ENCODE peak calls at places on chromosomes 3 and 15, in four cellular contexts. M, F, I and S are unnamed samples.

GRCh38 chr3:46865034-46865507 is 1.8 kb upstream of the MYL3 start:
- DNase-seq in I (no peak), M (peak), F (peak), S (peak)

GRCh38 chr3:165192610-165193192 is 3.5 kb downstream of the SLITRK3 start:
- DNase-seq in I (no peak), F (peak), M (no peak), S (no peak)

GRCh38 chr3:153137626-153138025 is 24.4 kb upstream of the RAP2B start:
- DNase-seq in F (no peak), I (no peak), M (no peak), S (no peak)

GRCh38 chr15:89090791-89091666 is 2.8 kb downstream of the ABHD2 start:
- DNase-seq in F (peak), I (no peak), M (peak), S (peak)

GRCh38 chr3:13894096-13894811 is 14.4 kb upstream of the WNT7A start:
- DNase-seq in I (no peak), M (no peak), F (no peak), S (no peak)

GRCh38 chr3:42746455-42747450 is 26.3 kb downstream of the CCDC13 start:
- DNase-seq in I (no peak), F (no peak), M (no peak), S (no peak)

GRCh38 chr15:38885477-38885952 is 320.9 kb upstream of the RASGRP1 start:
- DNase-seq in M (no peak), I (no peak), F (no peak), S (no peak)

GRCh38 chr3:106421928-106422327 is 553.1 kb upstream of the CBLB start:
- DNase-seq in M (no peak), F (no peak), I (no peak), S (peak)

GRCh38 chr3:197327701-197328100 is 29.3 kb upstream of the DLG1 start:
- DNase-seq in M (no peak), I (no peak), F (no peak), S (peak)

GRCh38 chr3:153848701-153849100 is 272.5 kb upstream of the ARHGEF26 start:
- DNase-seq in M (no peak), I (no peak), F (no peak), S (no peak)

GRCh38 chr15:74364936-74365618 is 2.4 kb downstream of the CYP11A1 start:
- DNase-seq in M (no peak), F (no peak), I (peak), S (no peak)

GRCh38 chr3:179861292-179861691 is 175.4 kb downstream of the PEX5L start:
- DNase-seq in M (no peak), I (no peak), F (no peak), S (no peak)

GRCh38 chr3:122725106-122725505 is 44.5 kb downstream of the PARP14 start:
- DNase-seq in F (no peak), I (no peak), M (no peak), S (no peak)

GRCh38 chr15:65466901-65467300 is 44.2 kb upstream of the IGDCC4 start:
- DNase-seq in I (no peak), M (no peak), F (no peak), S (no peak)

GRCh38 chr3:168998792-168999191 is 664.7 kb downstream of the MECOM start:
- DNase-seq in I (no peak), M (no peak), F (no peak), S (no peak)

GRCh38 chr15:80958818-80959495 is 30.7 kb downstream of the MESD start:
- DNase-seq in F (no peak), I (no peak), M (no peak), S (no peak)

GRCh38 chr3:49022751-49023171 is 840 bp downstream of the NDUFAF3 start:
- DNase-seq in F (no peak), I (no peak), M (no peak), S (no peak)

GRCh38 chr3:49023775-49024174 is 1.9 kb downstream of the NDUFAF3 start:
- DNase-seq in I (no peak), F (no peak), M (no peak), S (no peak)

GRCh38 chr3:49020335-49021212 is 1.3 kb upstream of the NDUFAF3 start:
- DNase-seq in F (no peak), I (peak), M (peak), S (no peak)

GRCh38 chr3:49021213-49021812 is 608 bp upstream of the NDUFAF3 start:
- DNase-seq in F (peak), I (peak), M (peak), S (peak)

GRCh38 chr3:49021813-49022720 is at the start of gene NDUFAF3:
- DNase-seq in M (peak), I (peak), F (peak), S (peak)
- TF ChIP-seq CTCF in M (peak), I (peak), F (peak), S (peak)

GRCh38 chr3:141360888-141361598 is 7.3 kb upstream of the ZBTB38 start:
- DNase-seq in M (no peak), F (peak), I (no peak), S (peak)
- TF ChIP-seq CTCF in M (peak), F (peak), I (peak), S (peak)

GRCh38 chr3:186653984-186654383 is 11.8 kb upstream of the HRG start:
- DNase-seq in F (no peak), I (no peak), M (no peak), S (no peak)
- TF ChIP-seq CTCF in F (no peak), I (no peak), M (no peak), S (peak)

GRCh38 chr3:187677604-187678003 is 7.4 kb upstream of the SST start:
- DNase-seq in F (no peak), I (no peak), M (no peak), S (no peak)

GRCh38 chr3:187684444-187684843 is 14.2 kb upstream of the SST start:
- DNase-seq in M (no peak), I (no peak), F (no peak), S (no peak)

GRCh38 chr3:187679638-187680396 is 9.6 kb upstream of the SST start:
- DNase-seq in M (peak), I (peak), F (peak), S (peak)

GRCh38 chr3:187673012-187673411 is 2.8 kb upstream of the SST start:
- DNase-seq in I (no peak), M (no peak), F (no peak), S (peak)

DNA sequence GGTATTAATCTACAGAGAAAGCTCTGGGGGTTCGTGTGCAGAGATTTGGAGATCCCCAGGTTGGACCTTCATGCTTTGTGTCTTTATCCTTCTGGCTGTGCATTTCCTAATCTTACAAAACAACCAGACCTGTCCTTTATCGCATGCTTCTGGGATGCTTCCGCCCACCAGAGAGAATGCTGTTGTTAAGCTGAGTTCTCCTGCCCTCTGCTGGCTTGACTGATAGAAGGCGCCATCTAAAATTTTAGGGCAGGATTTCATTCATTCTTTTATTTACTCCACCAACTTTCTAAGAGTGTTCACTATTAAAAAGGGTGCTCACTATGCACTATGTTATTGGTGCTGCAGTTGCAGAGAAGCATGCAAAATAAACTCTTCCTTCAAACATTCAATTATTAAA is 8.7 kb upstream of the SST start:
- DNase-seq in I (no peak), M (no peak), F (no peak), S (peak)
- TF ChIP-seq CTCF in I (peak), M (peak), F (peak), S (peak)

DNA sequence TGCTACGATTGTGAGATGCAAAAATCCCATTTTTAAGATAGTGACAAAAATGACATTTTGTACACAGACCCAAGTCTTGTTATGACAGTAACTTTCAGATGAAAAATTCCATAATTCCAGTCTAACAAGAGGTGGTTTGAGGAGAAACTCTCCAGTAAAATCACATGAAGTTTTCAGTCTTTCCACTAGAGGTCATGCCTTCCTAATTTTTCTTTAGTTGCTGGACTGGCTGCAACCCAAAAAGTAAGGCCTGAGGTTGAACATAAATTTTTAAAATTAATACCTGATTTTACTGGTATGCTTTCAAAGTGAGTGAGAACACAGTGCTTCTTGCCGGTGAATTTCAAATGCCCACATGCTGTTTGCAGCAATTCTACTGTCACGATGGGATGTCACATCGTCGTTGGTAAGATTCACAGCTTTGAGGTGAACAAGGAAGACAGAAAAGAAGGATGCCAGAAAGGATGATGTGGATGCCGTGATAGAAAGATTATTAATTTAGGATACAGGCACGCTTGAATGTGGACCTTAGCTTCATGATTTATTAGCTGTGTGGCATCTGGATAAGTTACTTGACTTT is 89.0 kb upstream of the FGF12 start:
- DNase-seq in M (no peak), I (no peak), F (no peak), S (peak)
- TF ChIP-seq CTCF in M (peak), I (peak), F (peak), S (peak)

DNA sequence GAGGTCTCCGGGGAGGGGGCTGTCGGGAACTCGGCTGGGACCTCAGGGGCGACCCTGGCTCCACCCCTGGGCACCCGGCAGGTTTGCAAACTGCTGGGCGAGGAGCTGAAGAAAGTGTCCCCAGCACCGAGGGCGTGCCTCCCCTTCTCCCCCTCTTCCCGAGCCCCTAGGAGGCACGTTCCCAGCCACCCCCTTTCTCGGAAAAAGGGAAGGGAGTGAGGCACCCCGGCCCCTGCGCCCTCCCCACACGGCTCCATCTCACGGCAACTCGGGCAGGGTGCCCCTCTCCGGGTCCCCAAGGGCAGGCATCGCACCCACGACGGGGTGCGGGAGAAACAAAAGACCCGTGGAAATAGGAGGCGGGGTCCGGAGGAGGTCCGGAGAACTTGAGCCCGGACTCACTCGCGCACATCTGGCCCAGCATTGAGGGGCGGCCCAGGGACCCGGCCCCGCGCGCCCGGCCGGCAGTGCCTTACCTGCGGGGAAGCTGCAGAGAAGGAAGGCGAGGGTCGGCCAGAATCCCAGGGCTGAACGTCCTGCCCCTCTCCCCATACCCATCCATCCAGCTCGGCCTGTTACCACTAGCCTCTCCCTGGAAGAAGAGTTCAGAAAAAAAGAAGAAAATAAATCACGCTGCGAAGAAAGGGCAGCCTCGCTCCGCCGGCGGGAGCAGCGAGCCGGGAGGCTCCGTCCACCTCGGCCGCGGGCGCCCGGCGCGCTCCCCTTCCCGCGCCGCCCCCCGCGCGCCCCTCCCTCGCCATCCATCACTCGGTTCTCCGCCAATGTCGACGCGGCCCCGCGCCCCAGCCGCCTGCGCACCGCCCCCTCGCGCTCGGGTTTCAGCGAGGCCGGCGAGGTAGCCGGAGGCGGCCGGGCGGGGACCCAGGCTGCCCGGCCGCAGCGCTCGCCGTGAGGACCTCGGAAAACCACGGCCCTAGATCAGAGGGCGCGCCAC is 16.3 kb downstream of the RGMA start:
- DNase-seq in I (no peak), F (peak), M (peak), S (peak)
- TF ChIP-seq CTCF in I (no peak), F (peak), M (no peak), S (no peak)

DNA sequence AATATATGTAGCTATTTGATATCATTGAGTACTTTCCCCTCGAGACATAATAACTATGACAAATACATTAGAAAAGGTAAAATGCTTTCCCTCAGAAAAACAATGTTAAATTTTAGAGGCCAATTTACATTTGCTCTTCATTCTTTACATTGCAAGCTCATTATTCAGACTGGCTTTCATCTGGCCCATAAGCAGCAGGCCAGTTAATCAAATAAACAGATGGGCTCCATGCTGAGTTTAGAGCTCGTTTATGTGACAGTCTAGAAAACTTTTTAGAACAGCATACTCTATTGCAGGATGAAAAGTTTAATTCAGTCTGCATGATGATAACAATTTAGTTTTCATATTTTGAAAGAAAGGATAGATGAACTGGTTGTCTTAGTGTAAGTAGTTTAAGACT is 150.6 kb downstream of the DUT start:
- DNase-seq in F (no peak), I (no peak), M (no peak), S (peak)
- TF ChIP-seq CTCF in F (no peak), I (no peak), M (no peak), S (no peak)